ENCODE peak calls at places on chromosomes 12 and 14, in eight cellular contexts. One of them, this sample, is unnamed.

GRCh38 chr14:65604946-65605345 is 192.4 kb downstream of the FUT8 start:
- DNase-seq in substantia nigra: no peak
- DNase-seq in AG04450: no peak
- DNase-seq in C1 segment of cervical spinal cord: no peak
- DNase-seq in HCEC 1CT: peak
- DNase-seq in iris pigment epithelial cell: no peak
- DNase-seq in hepatocyte: no peak
- DNase-seq in GM12892: no peak
- DNase-seq in this sample: no peak

GRCh38 chr14:77203611-77204456 is 22.2 kb downstream of the TMEM63C start:
- DNase-seq in substantia nigra: peak
- DNase-seq in C1 segment of cervical spinal cord: no peak
- DNase-seq in AG04450: no peak
- DNase-seq in GM12892: no peak
- DNase-seq in hepatocyte: peak
- DNase-seq in HCEC 1CT: no peak
- DNase-seq in iris pigment epithelial cell: peak
- DNase-seq in this sample: no peak

GRCh38 chr12:29726321-29726692 is 57.4 kb downstream of the TMTC1 start:
- DNase-seq in iris pigment epithelial cell: peak
- DNase-seq in substantia nigra: no peak
- DNase-seq in AG04450: no peak
- DNase-seq in HCEC 1CT: peak
- DNase-seq in GM12892: no peak
- DNase-seq in hepatocyte: no peak
- DNase-seq in C1 segment of cervical spinal cord: no peak
- DNase-seq in this sample: no peak

GRCh38 chr12:44771485-44771884 is 104.6 kb downstream of the NELL2 start:
- DNase-seq in AG04450: no peak
- DNase-seq in iris pigment epithelial cell: no peak
- DNase-seq in HCEC 1CT: no peak
- DNase-seq in C1 segment of cervical spinal cord: no peak
- DNase-seq in hepatocyte: no peak
- DNase-seq in GM12892: no peak
- DNase-seq in substantia nigra: no peak
- DNase-seq in this sample: no peak

GRCh38 chr14:104286086-104286485 is 147.7 kb downstream of the KIF26A start:
- DNase-seq in HCEC 1CT: no peak
- DNase-seq in C1 segment of cervical spinal cord: no peak
- DNase-seq in iris pigment epithelial cell: no peak
- DNase-seq in hepatocyte: no peak
- DNase-seq in substantia nigra: no peak
- DNase-seq in AG04450: no peak
- DNase-seq in GM12892: no peak
- DNase-seq in this sample: no peak

GRCh38 chr12:110203546-110203945 is 77.5 kb upstream of the ATP2A2 start:
- DNase-seq in substantia nigra: no peak
- DNase-seq in AG04450: no peak
- DNase-seq in GM12892: no peak
- DNase-seq in hepatocyte: no peak
- DNase-seq in iris pigment epithelial cell: no peak
- DNase-seq in C1 segment of cervical spinal cord: peak
- DNase-seq in HCEC 1CT: no peak
- DNase-seq in this sample: no peak

GRCh38 chr12:76820888-76821482 is 57.1 kb downstream of the ZDHHC17 start:
- DNase-seq in iris pigment epithelial cell: peak
- DNase-seq in C1 segment of cervical spinal cord: no peak
- DNase-seq in HCEC 1CT: peak
- DNase-seq in substantia nigra: peak
- DNase-seq in hepatocyte: peak
- DNase-seq in GM12892: no peak
- DNase-seq in AG04450: peak
- DNase-seq in this sample: peak

GRCh38 chr12:73106896-73107295 is 834.7 kb downstream of the TRHDE start:
- DNase-seq in iris pigment epithelial cell: no peak
- DNase-seq in C1 segment of cervical spinal cord: no peak
- DNase-seq in HCEC 1CT: no peak
- DNase-seq in hepatocyte: no peak
- DNase-seq in GM12892: no peak
- DNase-seq in AG04450: no peak
- DNase-seq in substantia nigra: no peak
- DNase-seq in this sample: no peak

GRCh38 chr14:87896393-87897380 is 96.3 kb downstream of the GALC start:
- DNase-seq in substantia nigra: no peak
- DNase-seq in iris pigment epithelial cell: peak
- DNase-seq in C1 segment of cervical spinal cord: no peak
- DNase-seq in hepatocyte: peak
- DNase-seq in HCEC 1CT: peak
- DNase-seq in AG04450: peak
- DNase-seq in GM12892: no peak
- DNase-seq in this sample: peak

GRCh38 chr14:106837870-106838269 is 1311.5 kb downstream of the TMEM121 start:
- DNase-seq in AG04450: no peak
- DNase-seq in hepatocyte: no peak
- DNase-seq in iris pigment epithelial cell: no peak
- DNase-seq in C1 segment of cervical spinal cord: no peak
- DNase-seq in GM12892: no peak
- DNase-seq in substantia nigra: no peak
- DNase-seq in HCEC 1CT: no peak
- DNase-seq in this sample: no peak

GRCh38 chr14:59507063-59507751 is 22.9 kb downstream of the JKAMP start:
- DNase-seq in iris pigment epithelial cell: peak
- DNase-seq in C1 segment of cervical spinal cord: peak
- DNase-seq in hepatocyte: peak
- DNase-seq in AG04450: peak
- DNase-seq in HCEC 1CT: peak
- DNase-seq in GM12892: no peak
- DNase-seq in substantia nigra: peak
- DNase-seq in this sample: no peak

GRCh38 chr12:96698965-96699364 is 208.1 kb upstream of the NEDD1 start:
- DNase-seq in AG04450: no peak
- DNase-seq in C1 segment of cervical spinal cord: no peak
- DNase-seq in GM12892: no peak
- DNase-seq in substantia nigra: no peak
- DNase-seq in hepatocyte: no peak
- DNase-seq in HCEC 1CT: no peak
- DNase-seq in iris pigment epithelial cell: no peak
- DNase-seq in this sample: no peak

GRCh38 chr12:65522956-65523857 is 244.7 kb downstream of the MSRB3 start:
- DNase-seq in HCEC 1CT: peak
- DNase-seq in C1 segment of cervical spinal cord: no peak
- DNase-seq in iris pigment epithelial cell: peak
- DNase-seq in AG04450: no peak
- DNase-seq in hepatocyte: no peak
- DNase-seq in GM12892: no peak
- DNase-seq in substantia nigra: no peak
- DNase-seq in this sample: no peak

GRCh38 chr12:65881348-65881961 is 57.2 kb downstream of the HMGA2 start:
- DNase-seq in HCEC 1CT: peak
- DNase-seq in hepatocyte: peak
- DNase-seq in substantia nigra: peak
- DNase-seq in AG04450: no peak
- DNase-seq in C1 segment of cervical spinal cord: no peak
- DNase-seq in GM12892: no peak
- DNase-seq in iris pigment epithelial cell: peak
- DNase-seq in this sample: no peak

GRCh38 chr14:104239866-104240301 is 101.5 kb downstream of the KIF26A start:
- DNase-seq in hepatocyte: no peak
- DNase-seq in substantia nigra: no peak
- DNase-seq in AG04450: no peak
- DNase-seq in C1 segment of cervical spinal cord: no peak
- DNase-seq in GM12892: no peak
- DNase-seq in HCEC 1CT: no peak
- DNase-seq in iris pigment epithelial cell: no peak
- DNase-seq in this sample: no peak